ENCODE peak calls at places on chromosomes 4 and X, in seven cellular contexts. One of them, this sample, is unnamed.

GRCh38 chr4:23333946-23334878 is 555.6 kb downstream of the PPARGC1A start:
- DNase-seq in left lobe of liver: no peak
- DNase-seq in suprapubic skin: no peak
- DNase-seq in T-helper 1 cell: peak; percentile 15
- DNase-seq in left ventricle myocardium inferior: no peak
- DNase-seq in activated CD4-positive, CD25-positive, alpha-beta regulatory T cell: peak; percentile 0
- DNase-seq in adrenal gland: no peak
- DNase-seq in this sample: no peak

GRCh38 chrX:115564243-115564642 is 3.3 kb downstream of the PLS3 start:
- DNase-seq in adrenal gland: no peak
- DNase-seq in T-helper 1 cell: no peak
- DNase-seq in left lobe of liver: no peak
- DNase-seq in left ventricle myocardium inferior: no peak
- DNase-seq in activated CD4-positive, CD25-positive, alpha-beta regulatory T cell: no peak
- DNase-seq in suprapubic skin: no peak
- DNase-seq in this sample: no peak

GRCh38 chr4:15720846-15721245 is 18.0 kb downstream of the BST1 start:
- DNase-seq in activated CD4-positive, CD25-positive, alpha-beta regulatory T cell: no peak
- DNase-seq in left ventricle myocardium inferior: no peak
- DNase-seq in T-helper 1 cell: no peak
- DNase-seq in adrenal gland: no peak
- DNase-seq in suprapubic skin: no peak
- DNase-seq in left lobe of liver: no peak
- DNase-seq in this sample: no peak

GRCh38 chr4:2177443-2178093 is 64.4 kb downstream of the HAUS3 start:
- DNase-seq in activated CD4-positive, CD25-positive, alpha-beta regulatory T cell: no peak
- DNase-seq in left lobe of liver: no peak
- DNase-seq in suprapubic skin: no peak
- DNase-seq in left ventricle myocardium inferior: no peak
- DNase-seq in adrenal gland: no peak
- DNase-seq in T-helper 1 cell: no peak
- DNase-seq in this sample: no peak

GRCh38 chr4:85756938-85757337 is 282.0 kb downstream of the ARHGAP24 start:
- DNase-seq in T-helper 1 cell: no peak
- DNase-seq in activated CD4-positive, CD25-positive, alpha-beta regulatory T cell: no peak
- DNase-seq in left ventricle myocardium inferior: no peak
- DNase-seq in suprapubic skin: no peak
- DNase-seq in adrenal gland: no peak
- DNase-seq in left lobe of liver: no peak
- DNase-seq in this sample: no peak

GRCh38 chr4:167014944-167015343 is 219.3 kb downstream of the SPOCK3 start:
- DNase-seq in T-helper 1 cell: no peak
- DNase-seq in adrenal gland: no peak
- DNase-seq in activated CD4-positive, CD25-positive, alpha-beta regulatory T cell: no peak
- DNase-seq in suprapubic skin: no peak
- DNase-seq in left ventricle myocardium inferior: no peak
- DNase-seq in left lobe of liver: no peak
- DNase-seq in this sample: no peak

GRCh38 chr4:66572949-66573348 is 902.7 kb upstream of the EPHA5 start:
- DNase-seq in left ventricle myocardium inferior: no peak
- DNase-seq in adrenal gland: no peak
- DNase-seq in T-helper 1 cell: no peak
- DNase-seq in left lobe of liver: no peak
- DNase-seq in activated CD4-positive, CD25-positive, alpha-beta regulatory T cell: no peak
- DNase-seq in suprapubic skin: no peak
- DNase-seq in this sample: no peak

GRCh38 chr4:168859888-168860694 is 150.0 kb downstream of the CBR4 start:
- DNase-seq in suprapubic skin: no peak
- DNase-seq in activated CD4-positive, CD25-positive, alpha-beta regulatory T cell: no peak
- DNase-seq in left lobe of liver: no peak
- DNase-seq in adrenal gland: no peak
- DNase-seq in T-helper 1 cell: no peak
- DNase-seq in left ventricle myocardium inferior: no peak
- DNase-seq in this sample: no peak

GRCh38 chrX:1307626-1308340 is 28.8 kb upstream of the IL3RA start:
- DNase-seq in left lobe of liver: no peak
- DNase-seq in left ventricle myocardium inferior: no peak
- DNase-seq in adrenal gland: no peak
- DNase-seq in T-helper 1 cell: no peak
- DNase-seq in activated CD4-positive, CD25-positive, alpha-beta regulatory T cell: no peak
- DNase-seq in suprapubic skin: no peak
- DNase-seq in this sample: no peak

GRCh38 chr4:141643557-141643956 is 7.2 kb downstream of the IL15 start:
- DNase-seq in left ventricle myocardium inferior: no peak
- DNase-seq in activated CD4-positive, CD25-positive, alpha-beta regulatory T cell: no peak
- DNase-seq in adrenal gland: no peak
- DNase-seq in T-helper 1 cell: no peak
- DNase-seq in suprapubic skin: no peak
- DNase-seq in left lobe of liver: no peak
- DNase-seq in this sample: no peak

GRCh38 chr4:40827774-40828173 is 78.0 kb downstream of the NSUN7 start:
- DNase-seq in left ventricle myocardium inferior: no peak
- DNase-seq in suprapubic skin: no peak
- DNase-seq in adrenal gland: no peak
- DNase-seq in left lobe of liver: no peak
- DNase-seq in activated CD4-positive, CD25-positive, alpha-beta regulatory T cell: no peak
- DNase-seq in T-helper 1 cell: no peak
- DNase-seq in this sample: peak; percentile 14

GRCh38 chr4:87420431-87420830 is 1.9 kb upstream of the NUDT9 start:
- DNase-seq in activated CD4-positive, CD25-positive, alpha-beta regulatory T cell: no peak
- DNase-seq in T-helper 1 cell: no peak
- DNase-seq in left ventricle myocardium inferior: no peak
- DNase-seq in left lobe of liver: no peak
- DNase-seq in suprapubic skin: no peak
- DNase-seq in adrenal gland: no peak
- DNase-seq in this sample: no peak

GRCh38 chrX:51802917-51803688 is 59.9 kb downstream of the GSPT2 start:
- DNase-seq in left lobe of liver: peak; percentile 58
- DNase-seq in activated CD4-positive, CD25-positive, alpha-beta regulatory T cell: peak; percentile 24
- DNase-seq in suprapubic skin: peak; percentile 57
- DNase-seq in adrenal gland: peak; percentile 52
- DNase-seq in left ventricle myocardium inferior: peak; percentile 22
- DNase-seq in T-helper 1 cell: peak; percentile 33
- DNase-seq in this sample: peak; percentile 59

GRCh38 chr4:2930135-2930805 is 32.9 kb downstream of the NOP14 start:
- DNase-seq in adrenal gland: no peak
- DNase-seq in left lobe of liver: no peak
- DNase-seq in suprapubic skin: peak; percentile 64
- DNase-seq in T-helper 1 cell: no peak
- DNase-seq in left ventricle myocardium inferior: peak; percentile 15
- DNase-seq in activated CD4-positive, CD25-positive, alpha-beta regulatory T cell: no peak
- DNase-seq in this sample: peak; percentile 59

GRCh38 chrX:115561605-115562491 is 874 bp downstream of the PLS3 start:
- DNase-seq in left lobe of liver: peak; percentile 51
- DNase-seq in left ventricle myocardium inferior: peak; percentile 44
- DNase-seq in T-helper 1 cell: no peak
- DNase-seq in activated CD4-positive, CD25-positive, alpha-beta regulatory T cell: no peak
- DNase-seq in adrenal gland: peak; percentile 45
- DNase-seq in suprapubic skin: peak; percentile 66
- DNase-seq in this sample: peak; percentile 51

GRCh38 chr4:25903905-25904747 is 9.9 kb upstream of the SMIM20 start:
- DNase-seq in suprapubic skin: no peak
- DNase-seq in left ventricle myocardium inferior: no peak
- DNase-seq in left lobe of liver: no peak
- DNase-seq in activated CD4-positive, CD25-positive, alpha-beta regulatory T cell: no peak
- DNase-seq in T-helper 1 cell: no peak
- DNase-seq in adrenal gland: no peak
- DNase-seq in this sample: no peak

GRCh38 chrX:110561036-110561435 is 202.4 kb downstream of the RTL9 start:
- DNase-seq in suprapubic skin: no peak
- DNase-seq in adrenal gland: no peak
- DNase-seq in T-helper 1 cell: no peak
- DNase-seq in left lobe of liver: no peak
- DNase-seq in left ventricle myocardium inferior: no peak
- DNase-seq in activated CD4-positive, CD25-positive, alpha-beta regulatory T cell: no peak
- DNase-seq in this sample: no peak

GRCh38 chr4:5237086-5237485 is 185.8 kb downstream of the STK32B start:
- DNase-seq in left lobe of liver: no peak
- DNase-seq in suprapubic skin: no peak
- DNase-seq in adrenal gland: no peak
- DNase-seq in activated CD4-positive, CD25-positive, alpha-beta regulatory T cell: no peak
- DNase-seq in T-helper 1 cell: no peak
- DNase-seq in left ventricle myocardium inferior: no peak
- DNase-seq in this sample: no peak

GRCh38 chr4:33054161-33054560 is 2334.0 kb downstream of the PCDH7 start:
- DNase-seq in left ventricle myocardium inferior: no peak
- DNase-seq in T-helper 1 cell: no peak
- DNase-seq in activated CD4-positive, CD25-positive, alpha-beta regulatory T cell: no peak
- DNase-seq in left lobe of liver: no peak
- DNase-seq in suprapubic skin: no peak
- DNase-seq in adrenal gland: no peak
- DNase-seq in this sample: no peak

GRCh38 chr4:2408401-2408958 is 10.0 kb downstream of the ZFYVE28 start:
- DNase-seq in T-helper 1 cell: no peak
- DNase-seq in activated CD4-positive, CD25-positive, alpha-beta regulatory T cell: no peak
- DNase-seq in adrenal gland: no peak
- DNase-seq in left lobe of liver: no peak
- DNase-seq in suprapubic skin: no peak
- DNase-seq in left ventricle myocardium inferior: no peak
- DNase-seq in this sample: no peak